ENCODE peak calls at places on chromosomes 16 and 17, in nine cellular contexts. Z is stomach; M is progenitor cell of endocrine pancreas; C is mammary epithelial cell; V is GM12878; L is CD4-positive, alpha-beta T cell; T is cardiac muscle cell; N is H9; B is OCI-LY7. I is an unnamed sample.

GRCh38 chr17:4008082-4008435 is 43.8 kb upstream of the ATP2A3 start:
- DNase-seq in Z (no peak), M (no peak), C (no peak), V (no peak), L (no peak), T (no peak), N (no peak), B (no peak), I (no peak)

GRCh38 chr17:75191584-75191983 is 8.8 kb upstream of the SUMO2 start:
- DNase-seq in Z (no peak), M (no peak), C (no peak), V (no peak), L (no peak), T (peak), N (no peak), B (no peak), I (no peak)

GRCh38 chr16:3017806-3018506 is at the start of gene CLDN6:
- DNase-seq in Z (no peak), M (peak), C (no peak), V (no peak), L (no peak), T (no peak), N (peak), B (peak), I (no peak)

GRCh38 chr16:81511371-81511770 is 66.8 kb downstream of the CMIP start:
- DNase-seq in Z (no peak), M (no peak), C (peak), V (no peak), L (no peak), T (peak), N (no peak), B (no peak), I (peak)

GRCh38 chr16:80719573-80719972 is 84.8 kb downstream of the CDYL2 start:
- DNase-seq in Z (no peak), M (no peak), C (no peak), V (no peak), L (no peak), T (no peak), N (no peak), B (peak), I (no peak)

GRCh38 chr16:84548508-84548907 is 44.0 kb upstream of the MEAK7 start:
- DNase-seq in Z (no peak), M (no peak), C (no peak), V (no peak), L (no peak), T (no peak), N (no peak), B (no peak), I (no peak)

GRCh38 chr17:58120195-58120822 is 27.9 kb upstream of the OR4D1 start:
- DNase-seq in Z (peak), M (peak), C (peak), V (no peak), L (peak), T (peak), N (peak), B (peak), I (peak)

GRCh38 chr16:67184453-67185002 is 765 bp upstream of the MATCAP1 start:
- DNase-seq in Z (no peak), M (no peak), C (no peak), V (no peak), L (no peak), T (no peak), N (no peak), B (no peak), I (no peak)

GRCh38 chr17:7363311-7363710 is 8.4 kb downstream of the TMEM95 start:
- DNase-seq in Z (no peak), M (no peak), C (no peak), V (no peak), L (no peak), T (no peak), N (no peak), B (no peak), I (no peak)

GRCh38 chr16:56657555-56658430 is at the start of gene MT1F:
- DNase-seq in Z (peak), M (peak), C (peak), V (no peak), L (peak), T (peak), N (peak), B (peak), I (peak)

GRCh38 chr17:29109477-29110371 is 66.8 kb downstream of the PIPOX start:
- DNase-seq in Z (no peak), M (no peak), C (no peak), V (no peak), L (no peak), T (no peak), N (peak), B (no peak), I (no peak)

GRCh38 chr16:30078744-30079143 is 3.0 kb downstream of the PPP4C start:
- DNase-seq in Z (no peak), M (no peak), C (no peak), V (no peak), L (no peak), T (no peak), N (no peak), B (no peak), I (no peak)

GRCh38 chr17:46739982-46740381 is 78.5 kb downstream of the WNT3 start:
- DNase-seq in Z (no peak), M (no peak), C (no peak), V (no peak), L (no peak), T (no peak), N (no peak), B (no peak), I (no peak)

GRCh38 chr16:89278441-89279240 is 61.1 kb downstream of the ZNF778 start:
- DNase-seq in Z (no peak), M (no peak), C (no peak), V (no peak), L (no peak), T (no peak), N (no peak), B (no peak), I (no peak)

GRCh38 chr17:52737071-52737470 is 578.6 kb upstream of the CA10 start:
- DNase-seq in Z (no peak), M (no peak), C (no peak), V (no peak), L (no peak), T (no peak), N (no peak), B (no peak), I (no peak)

GRCh38 chr17:1473841-1474240 is 17.8 kb upstream of the CRK start:
- DNase-seq in Z (no peak), M (no peak), C (no peak), V (peak), L (no peak), T (no peak), N (no peak), B (no peak), I (no peak)

GRCh38 chr17:81085420-81085911 is 50.5 kb downstream of the BAIAP2 start:
- DNase-seq in Z (peak), M (no peak), C (no peak), V (no peak), L (no peak), T (no peak), N (no peak), B (no peak), I (no peak)

GRCh38 chr17:16267174-16267573 is 50.2 kb downstream of the PIGL start:
- DNase-seq in Z (no peak), M (no peak), C (no peak), V (no peak), L (no peak), T (no peak), N (no peak), B (no peak), I (no peak)

GRCh38 chr17:1744551-1745512 is 2.2 kb downstream of the SERPINF2 start:
- DNase-seq in Z (no peak), M (no peak), C (no peak), V (no peak), L (no peak), T (no peak), N (no peak), B (no peak), I (no peak)

GRCh38 chr17:62673614-62674362 is 46.3 kb downstream of the MRC2 start:
- DNase-seq in Z (no peak), M (no peak), C (no peak), V (no peak), L (no peak), T (no peak), N (no peak), B (no peak), I (no peak)

GRCh38 chr16:54203851-54204505 is 82.6 kb downstream of the IRX3 start:
- DNase-seq in Z (no peak), M (no peak), C (no peak), V (no peak), L (no peak), T (no peak), N (no peak), B (no peak), I (no peak)

GRCh38 chr16:54210437-54211081 is 76.0 kb downstream of the IRX3 start:
- DNase-seq in Z (no peak), M (no peak), C (no peak), V (no peak), L (no peak), T (no peak), N (no peak), B (no peak), I (no peak)

GRCh38 chr16:54207837-54208236 is 78.8 kb downstream of the IRX3 start:
- DNase-seq in Z (no peak), M (no peak), C (no peak), V (no peak), L (no peak), T (peak), N (no peak), B (no peak), I (no peak)

GRCh38 chr16:54204756-54205155 is 81.8 kb downstream of the IRX3 start:
- DNase-seq in Z (peak), M (no peak), C (no peak), V (no peak), L (no peak), T (no peak), N (no peak), B (no peak), I (no peak)

GRCh38 chr16:54208262-54208661 is 78.3 kb downstream of the IRX3 start:
- DNase-seq in Z (no peak), M (no peak), C (peak), V (no peak), L (no peak), T (peak), N (no peak), B (no peak), I (no peak)
- TF ChIP-seq CTCF in Z (no peak), M (no peak), C (no peak), V (no peak), L (no peak), T (no peak), N (no peak), B (no peak), I (no peak)

DNA sequence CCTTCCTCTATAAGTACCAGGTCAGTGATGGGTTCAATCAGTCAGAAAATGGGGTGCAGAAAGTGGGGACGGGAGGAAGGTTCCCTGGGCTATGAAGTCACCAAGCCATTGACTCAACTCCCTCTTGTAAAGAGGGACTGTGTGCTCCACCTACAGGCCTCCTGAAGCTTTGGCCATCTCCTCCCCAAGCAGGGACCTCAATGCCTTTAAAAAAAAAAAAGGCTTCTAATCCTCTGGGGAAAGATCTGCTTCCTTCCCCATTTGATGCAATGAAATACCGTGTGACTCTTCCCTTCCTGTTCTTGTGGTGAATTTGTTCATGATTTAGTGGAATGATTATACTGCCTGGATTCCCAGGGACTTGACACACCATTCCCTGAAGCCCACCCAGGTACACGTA is 30.8 kb downstream of the VWA3A start:
- DNase-seq in Z (no peak), M (no peak), C (no peak), V (no peak), L (no peak), T (no peak), N (no peak), B (no peak), I (no peak)
- TF ChIP-seq CTCF in Z (no peak), M (no peak), C (peak), V (peak), L (no peak), T (no peak), N (peak), B (peak), I (no peak)

DNA sequence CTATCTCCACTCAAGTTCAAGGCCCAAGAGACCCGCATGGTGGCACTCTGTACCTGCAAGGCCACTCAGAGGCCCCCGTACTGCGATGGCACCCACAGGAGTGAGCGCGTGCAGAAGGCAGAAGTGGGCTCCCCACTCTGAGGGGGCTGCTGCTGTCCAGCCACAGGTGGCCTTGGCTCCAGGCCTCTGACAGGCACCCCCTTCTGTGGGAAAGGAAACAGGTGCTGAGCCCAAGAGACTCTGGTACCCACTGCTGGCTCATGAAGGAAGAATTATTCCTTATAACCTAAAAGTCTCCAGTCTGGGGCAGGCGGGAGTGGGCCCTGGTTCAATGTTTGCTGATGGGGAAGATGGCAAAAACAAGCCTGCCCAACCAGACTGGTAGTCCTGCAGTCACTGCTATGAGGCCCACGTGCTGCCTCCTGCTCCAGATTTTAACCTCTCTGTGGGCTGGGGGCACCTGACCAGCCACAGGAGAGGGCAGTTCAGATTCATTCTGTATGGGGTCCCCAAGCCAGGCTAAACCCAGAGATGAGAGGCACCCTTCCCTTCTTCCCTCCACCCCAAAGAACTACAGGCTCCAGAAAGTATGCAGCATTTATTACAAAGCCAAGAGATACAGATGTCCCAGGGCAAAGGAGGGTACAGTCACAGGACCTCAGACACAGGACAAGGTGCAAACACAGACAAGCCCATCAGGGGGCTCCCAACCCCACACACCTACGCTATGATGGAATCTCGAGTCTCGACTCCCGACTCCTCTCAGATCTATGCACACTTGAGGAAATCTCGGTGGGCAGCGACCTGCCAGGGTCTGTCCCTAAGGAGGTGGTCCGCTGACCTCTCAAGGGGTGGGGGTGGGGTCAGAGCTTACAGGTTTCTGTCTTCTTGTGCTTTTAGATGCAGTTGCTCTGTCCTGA is 3.4 kb downstream of the CISD3 start:
- DNase-seq in Z (no peak), M (no peak), C (no peak), V (no peak), L (no peak), T (no peak), N (peak), B (peak), I (no peak)
- TF ChIP-seq CTCF in Z (no peak), M (peak), C (peak), V (peak), L (peak), T (peak), N (peak), B (peak), I (peak)

DNA sequence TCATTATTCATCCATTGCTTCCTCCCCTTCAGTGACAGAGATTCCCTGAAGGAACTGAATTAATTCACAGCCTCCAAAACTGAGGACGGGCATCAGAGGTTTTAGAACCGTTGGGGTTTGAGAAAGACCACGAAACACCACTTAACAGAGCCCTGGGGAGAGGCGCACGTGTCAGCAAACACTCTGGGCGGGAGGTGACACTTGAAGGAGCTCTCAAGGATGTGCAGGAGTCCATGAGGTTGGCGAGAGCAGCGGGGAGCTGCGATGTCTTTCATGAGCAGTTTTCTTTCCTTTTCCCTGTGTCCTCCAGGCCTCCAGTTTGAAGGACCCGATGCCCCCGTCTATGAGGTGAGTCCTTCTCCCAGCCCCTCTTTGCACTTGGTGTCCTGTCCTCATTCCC is 23.7 kb downstream of the B4GALNT2 start:
- DNase-seq in Z (no peak), M (no peak), C (no peak), V (no peak), L (no peak), T (no peak), N (no peak), B (no peak), I (no peak)
- TF ChIP-seq CTCF in Z (no peak), M (no peak), C (no peak), V (no peak), L (no peak), T (no peak), N (no peak), B (no peak), I (no peak)

DNA sequence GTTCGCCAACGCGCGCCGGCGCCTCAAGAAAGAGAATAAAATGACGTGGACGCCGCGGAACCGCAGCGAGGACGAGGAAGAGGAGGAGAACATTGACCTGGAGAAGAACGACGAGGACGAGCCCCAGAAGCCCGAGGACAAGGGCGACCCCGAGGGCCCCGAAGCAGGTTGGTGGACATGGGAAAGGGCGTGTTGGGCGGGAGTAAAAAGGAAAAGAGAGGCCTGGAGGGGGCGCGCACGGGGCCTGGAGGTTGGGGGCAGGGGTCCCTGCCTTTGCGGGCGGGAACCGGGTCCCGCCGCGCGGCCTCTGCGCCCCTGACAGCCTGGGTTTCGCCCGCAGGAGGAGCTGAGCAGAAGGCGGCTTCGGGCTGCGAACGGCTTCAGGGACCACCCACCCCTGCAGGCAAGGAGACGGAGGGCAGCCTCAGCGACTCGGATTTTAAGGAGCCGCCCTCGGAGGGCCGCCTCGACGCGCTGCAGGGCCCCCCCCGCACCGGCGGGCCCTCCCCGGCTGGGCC is 2.1 kb downstream of the IRX5 start:
- DNase-seq in Z (no peak), M (no peak), C (peak), V (no peak), L (no peak), T (no peak), N (peak), B (no peak), I (no peak)
- TF ChIP-seq CTCF in Z (no peak), M (peak), C (no peak), V (no peak), L (no peak), T (no peak), N (peak), B (no peak), I (no peak)

GRCh38 chr17:51319186-51319585 is 58.8 kb downstream of the UTP18 start:
- DNase-seq in Z (no peak), M (no peak), C (no peak), V (no peak), L (no peak), T (no peak), N (no peak), B (peak), I (no peak)

GRCh38 chr17:51325471-51325870 is 65.1 kb downstream of the UTP18 start:
- DNase-seq in Z (no peak), M (no peak), C (no peak), V (no peak), L (no peak), T (no peak), N (no peak), B (no peak), I (no peak)

GRCh38 chr17:51322390-51323029 is 62.2 kb downstream of the UTP18 start:
- DNase-seq in Z (no peak), M (no peak), C (peak), V (no peak), L (no peak), T (peak), N (peak), B (peak), I (no peak)
- TF ChIP-seq CTCF in Z (no peak), M (peak), C (peak), V (peak), L (peak), T (peak), N (peak), B (peak), I (no peak)